ENCODE peak calls at places on chromosomes 13 and 19, in nine cellular contexts. M is SK-N-SH; I is heart left ventricle; A is mesendoderm; W is neural progenitor cell; L is A549; S is CD4-positive, alpha-beta memory T cell; F is effector memory CD4-positive, alpha-beta T cell; G is tibial nerve. T is an unnamed sample.

GRCh38 chr19:5260381-5260967 is 80.1 kb downstream of the PTPRS start:
- DNase-seq in M (no peak), I (no peak), A (no peak), W (no peak), L (no peak), S (no peak), F (no peak), G (no peak), T (no peak)

GRCh38 chr13:45751882-45752281 is 49.8 kb downstream of the CBY2 start:
- DNase-seq in M (no peak), I (no peak), A (no peak), W (no peak), L (no peak), S (no peak), F (no peak), G (no peak), T (no peak)

GRCh38 chr13:65473199-65473598 is 1756.9 kb downstream of the PCDH9 start:
- DNase-seq in M (no peak), I (no peak), A (no peak), W (no peak), L (no peak), S (no peak), F (no peak), G (no peak), T (no peak)

GRCh38 chr13:99866781-99867180 is 104.8 kb downstream of the ZIC5 start:
- DNase-seq in M (no peak), I (no peak), A (no peak), W (no peak), L (no peak), S (no peak), F (no peak), G (no peak), T (no peak)

GRCh38 chr13:49021953-49022352 is 46.2 kb downstream of the FNDC3A start:
- DNase-seq in M (no peak), I (no peak), A (no peak), W (no peak), L (no peak), S (no peak), F (no peak), G (no peak), T (no peak)

GRCh38 chr19:34229721-34230120 is 24.6 kb upstream of the GARRE1 start:
- DNase-seq in M (no peak), I (no peak), A (no peak), W (no peak), L (no peak), S (no peak), F (no peak), G (no peak), T (no peak)

GRCh38 chr19:35718345-35719041 is 690 bp downstream of the KMT2B start:
- DNase-seq in M (peak; percentile 69), I (peak; percentile 57), A (peak; percentile 28), W (no peak), L (peak; percentile 50), S (peak; percentile 46), F (no peak), G (no peak), T (no peak)

GRCh38 chr19:3457531-3458228 is 22.6 kb downstream of the SMIM24 start:
- DNase-seq in M (no peak), I (no peak), A (peak; percentile 80), W (no peak), L (no peak), S (no peak), F (no peak), G (no peak), T (peak; percentile 38)

GRCh38 chr13:45315520-45316167 is 25.3 kb downstream of the TPT1 start:
- DNase-seq in M (no peak), I (peak; percentile 35), A (no peak), W (no peak), L (no peak), S (no peak), F (no peak), G (no peak), T (no peak)

GRCh38 chr19:13557756-13558398 is 51.6 kb upstream of the CACNA1A start:
- DNase-seq in M (no peak), I (no peak), A (peak; percentile 31), W (peak; percentile 57), L (no peak), S (peak; percentile 8), F (no peak), G (no peak), T (no peak)

GRCh38 chr13:30019648-30020626 is 169.5 kb upstream of the UBL3 start:
- DNase-seq in M (no peak), I (no peak), A (peak; percentile 72), W (peak; percentile 39), L (no peak), S (no peak), F (no peak), G (no peak), T (no peak)

DNA sequence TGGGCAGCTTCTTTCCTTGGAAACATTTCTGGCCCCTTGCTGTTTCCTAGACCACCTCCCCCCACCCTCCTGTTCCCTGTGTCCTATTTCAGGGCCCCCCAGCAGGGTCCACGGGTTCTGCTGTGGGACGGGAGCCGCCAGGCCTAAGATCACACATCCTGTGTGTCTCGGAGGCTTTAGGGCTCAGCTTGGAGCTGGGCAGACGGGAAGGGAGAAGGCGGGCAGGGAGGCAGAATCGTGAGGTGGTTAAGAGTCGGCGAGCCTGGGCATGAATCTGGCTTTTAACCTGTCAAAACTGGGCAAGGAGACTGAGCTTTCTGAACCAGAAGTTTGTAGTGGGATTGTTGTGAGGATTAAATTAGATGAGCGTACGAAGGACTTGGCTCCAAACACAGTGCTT is 4.8 kb downstream of the KCNC3 start:
- DNase-seq in M (no peak), I (no peak), A (no peak), W (no peak), L (no peak), S (no peak), F (no peak), G (no peak), T (no peak)
- H3K27ac ChIP-seq in M (no peak overlapping the region), I (no peak overlapping the region), A (no peak overlapping the region), W (no peak overlapping the region), L (no peak overlapping the region), S (no peak overlapping the region), F (no peak overlapping the region), G (no peak overlapping the region), T (no peak overlapping the region)

GRCh38 chr13:39565036-39565949 is 37.7 kb downstream of the LHFPL6 start:
- DNase-seq in M (no peak), I (peak; percentile 50), A (peak; percentile 91), W (peak; percentile 19), L (peak; percentile 20), S (no peak), F (no peak), G (no peak), T (no peak)
- H3K4me3 ChIP-seq in M (peak overlapping the region; percentile 35), I (no peak overlapping the region), A (no peak overlapping the region), W (no peak overlapping the region), L (peak overlapping the region; percentile 12), S (no peak overlapping the region), F (no peak overlapping the region), G (no peak overlapping the region), T (no peak overlapping the region)

GRCh38 chr13:114128348-114128623 is 4.1 kb downstream of the RASA3 start:
- DNase-seq in M (no peak), I (no peak), A (no peak), W (no peak), L (no peak), S (no peak), F (no peak), G (no peak), T (no peak)

GRCh38 chr13:114127473-114128347 is 4.7 kb downstream of the RASA3 start:
- DNase-seq in M (no peak), I (no peak), A (no peak), W (no peak), L (no peak), S (no peak), F (no peak), G (no peak), T (no peak)

GRCh38 chr13:114125589-114125988 is 6.8 kb downstream of the RASA3 start:
- DNase-seq in M (no peak), I (no peak), A (no peak), W (no peak), L (no peak), S (no peak), F (no peak), G (no peak), T (no peak)

GRCh38 chr13:114128624-114129522 is 3.5 kb downstream of the RASA3 start:
- DNase-seq in M (no peak), I (peak; percentile 87), A (no peak), W (no peak), L (no peak), S (peak; percentile 83), F (peak; percentile 81), G (peak; percentile 55), T (peak; percentile 87)

GRCh38 chr13:114126789-114127472 is 5.5 kb downstream of the RASA3 start:
- DNase-seq in M (no peak), I (no peak), A (no peak), W (no peak), L (no peak), S (no peak), F (no peak), G (no peak), T (no peak)
- H3K27ac ChIP-seq in M (no peak overlapping the region), I (peak overlapping the region; percentile 73), A (no peak overlapping the region), W (no peak overlapping the region), L (no peak overlapping the region), S (peak overlapping the region; percentile 74), F (peak overlapping the region; percentile 83), G (no peak overlapping the region), T (no peak overlapping the region)

GRCh38 chr19:54165222-54165621 is 5.7 kb upstream of the LENG1 start:
- DNase-seq in M (no peak), I (no peak), A (no peak), W (no peak), L (no peak), S (no peak), F (no peak), G (no peak), T (no peak)

GRCh38 chr19:54162241-54162805 is 2.8 kb upstream of the LENG1 start:
- DNase-seq in M (peak; percentile 79), I (peak; percentile 88), A (peak; percentile 85), W (peak; percentile 83), L (peak; percentile 78), S (peak; percentile 80), F (peak; percentile 66), G (peak; percentile 73), T (peak; percentile 77)

GRCh38 chr19:54162884-54163283 is 3.4 kb upstream of the LENG1 start:
- DNase-seq in M (no peak), I (no peak), A (no peak), W (no peak), L (no peak), S (no peak), F (no peak), G (no peak), T (no peak)

GRCh38 chr19:54160948-54161347 is 1.4 kb upstream of the LENG1 start:
- DNase-seq in M (no peak), I (no peak), A (no peak), W (no peak), L (no peak), S (no peak), F (no peak), G (no peak), T (no peak)

DNA sequence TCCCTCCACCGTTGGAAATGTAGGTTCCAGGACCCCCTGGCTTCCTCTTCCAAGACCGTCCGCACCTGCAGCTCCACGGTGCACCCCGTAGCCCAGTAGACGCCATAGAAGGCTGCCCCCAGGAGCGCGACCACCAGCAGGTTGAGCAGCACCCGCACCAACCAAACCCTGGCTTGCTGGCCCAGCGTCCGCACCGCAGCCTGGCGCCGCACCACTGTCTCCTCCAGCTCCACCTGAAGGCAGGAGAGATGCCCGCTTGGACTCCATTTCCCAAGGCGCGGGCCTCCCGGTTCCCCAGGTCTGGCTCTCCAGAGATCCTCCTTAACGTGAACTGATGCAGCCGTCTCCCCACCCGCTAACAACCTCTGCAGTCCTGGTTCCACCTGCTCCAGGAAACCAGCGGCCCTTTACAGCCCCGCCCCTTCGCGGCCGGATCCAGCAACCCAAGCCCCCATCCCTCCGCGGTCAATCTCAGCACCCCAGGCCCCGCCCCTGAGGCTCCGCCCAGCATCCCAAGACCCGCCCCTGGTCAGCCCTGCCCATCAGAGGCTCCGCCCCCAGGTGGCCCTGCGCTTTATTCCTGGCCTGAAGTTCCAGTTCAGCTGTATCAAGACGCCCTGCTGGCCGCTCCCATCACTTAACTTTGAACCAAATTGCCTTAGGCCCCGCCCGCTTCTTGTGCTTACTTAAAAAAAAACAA is 5.0 kb upstream of the LENG1 start:
- DNase-seq in M (no peak), I (peak; percentile 55), A (peak; percentile 92), W (peak; percentile 71), L (peak; percentile 77), S (peak; percentile 55), F (peak; percentile 71), G (no peak), T (peak; percentile 55)
- H3K4me3 ChIP-seq in M (no peak overlapping the region), I (peak overlapping the region; percentile 23), A (no peak overlapping the region), W (no peak overlapping the region), L (peak overlapping the region; percentile 21), S (peak overlapping the region; percentile 24), F (no peak overlapping the region), G (no peak overlapping the region), T (no peak overlapping the region)